ENCODE peak calls at places on chromosomes 1 and 21, in ten cellular contexts. N, K, U, L, D, X, B, J, C and E are unnamed samples.

GRCh38 chr1:32878183-32878582 is 7.5 kb upstream of the FNDC5 start:
- DNase-seq in N (no peak), K (no peak), U (peak), L (peak), D (peak), X (no peak), B (peak), J (no peak), C (no peak), E (no peak)

GRCh38 chr1:29586991-29587745 is 350.8 kb downstream of the PTPRU start:
- DNase-seq in N (no peak), K (no peak), U (peak), L (peak), D (no peak), X (no peak), B (no peak), J (no peak), C (no peak), E (no peak)

GRCh38 chr1:58575831-58576726 is 973 bp downstream of the TACSTD2 start:
- DNase-seq in N (no peak), K (no peak), U (no peak), L (no peak), D (no peak), X (no peak), B (no peak), J (no peak), C (no peak), E (peak)

GRCh38 chr1:62373221-62373620 is 54.0 kb upstream of the KANK4 start:
- DNase-seq in N (no peak), K (no peak), U (no peak), L (no peak), D (no peak), X (no peak), B (no peak), J (no peak), C (no peak), E (no peak)

GRCh38 chr21:34882719-34883131 is 166.4 kb downstream of the RUNX1 start:
- DNase-seq in N (no peak), K (no peak), U (peak), L (no peak), D (no peak), X (no peak), B (no peak), J (no peak), C (no peak), E (no peak)

GRCh38 chr1:100730130-100730529 is 10.6 kb downstream of the VCAM1 start:
- DNase-seq in N (no peak), K (no peak), U (peak), L (peak), D (no peak), X (no peak), B (peak), J (no peak), C (no peak), E (no peak)

GRCh38 chr1:30600706-30601105 is 122.7 kb downstream of the MATN1 start:
- DNase-seq in N (no peak), K (no peak), U (no peak), L (no peak), D (no peak), X (no peak), B (no peak), J (no peak), C (no peak), E (no peak)

GRCh38 chr1:206839857-206840256 is 25.6 kb upstream of the IL20 start:
- DNase-seq in N (no peak), K (peak), U (peak), L (peak), D (no peak), X (no peak), B (peak), J (no peak), C (peak), E (no peak)

GRCh38 chr1:181352695-181353094 is 130.6 kb upstream of the CACNA1E start:
- DNase-seq in N (no peak), K (no peak), U (no peak), L (no peak), D (no peak), X (no peak), B (no peak), J (no peak), C (no peak), E (no peak)

GRCh38 chr1:51302746-51303145 is 27.6 kb downstream of the TTC39A start:
- DNase-seq in N (no peak), K (no peak), U (no peak), L (no peak), D (no peak), X (no peak), B (no peak), J (no peak), C (no peak), E (no peak)

GRCh38 chr1:31754397-31754796 is 9.7 kb downstream of the ADGRB2 start:
- DNase-seq in N (no peak), K (no peak), U (no peak), L (no peak), D (no peak), X (no peak), B (no peak), J (no peak), C (no peak), E (no peak)

GRCh38 chr1:111851552-111851951 is 95.9 kb downstream of the DDX20 start:
- DNase-seq in N (no peak), K (no peak), U (no peak), L (no peak), D (no peak), X (no peak), B (no peak), J (no peak), C (no peak), E (no peak)

DNA sequence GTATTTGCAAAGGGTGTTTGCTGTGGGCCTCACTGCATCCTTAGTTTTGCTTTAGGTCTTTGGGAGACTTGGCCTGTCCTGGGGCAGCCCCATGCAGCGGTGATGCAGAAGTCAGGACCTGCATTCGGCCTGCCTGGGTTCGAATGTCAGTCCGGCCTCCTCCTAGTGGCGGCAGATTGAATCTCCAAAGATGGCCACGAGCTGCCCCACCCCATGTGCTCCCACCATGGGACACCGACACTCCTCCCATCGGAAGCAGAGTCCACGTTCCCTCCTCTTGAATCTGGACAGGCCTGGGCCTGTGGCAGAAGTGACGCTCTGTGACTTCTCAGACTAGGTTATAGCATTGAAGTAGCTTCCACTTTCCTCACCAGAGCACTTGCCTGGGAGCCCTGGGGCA is 16.3 kb upstream of the NPPB start:
- DNase-seq in N (no peak), K (no peak), U (no peak), L (no peak), D (no peak), X (no peak), B (no peak), J (no peak), C (no peak), E (no peak)
- TF ChIP-seq CTCF in N (no peak), K (no peak), U (no peak), L (no peak), D (no peak), X (no peak), B (no peak), J (no peak), C (no peak), E (no peak)

GRCh38 chr1:2404890-2405511 is 7.4 kb downstream of the PEX10 start:
- DNase-seq in N (peak), K (no peak), U (peak), L (peak), D (peak), X (no peak), B (no peak), J (no peak), C (no peak), E (no peak)

GRCh38 chr1:2407166-2407990 is 5.0 kb downstream of the PEX10 start:
- DNase-seq in N (no peak), K (no peak), U (no peak), L (no peak), D (peak), X (no peak), B (no peak), J (no peak), C (no peak), E (peak)

GRCh38 chr1:2407991-2408275 is 4.4 kb downstream of the PEX10 start:
- DNase-seq in N (no peak), K (no peak), U (no peak), L (no peak), D (no peak), X (no peak), B (no peak), J (no peak), C (no peak), E (no peak)

GRCh38 chr1:2405588-2406295 is 6.6 kb downstream of the PEX10 start:
- DNase-seq in N (no peak), K (no peak), U (peak), L (peak), D (peak), X (no peak), B (no peak), J (no peak), C (no peak), E (peak)

GRCh38 chr1:2406451-2407041 is 5.8 kb downstream of the PEX10 start:
- DNase-seq in N (no peak), K (no peak), U (no peak), L (no peak), D (peak), X (no peak), B (no peak), J (no peak), C (no peak), E (no peak)
- TF ChIP-seq CTCF in N (no peak), K (no peak), U (peak), L (no peak), D (no peak), X (no peak), B (peak), J (no peak), C (no peak), E (no peak)

DNA sequence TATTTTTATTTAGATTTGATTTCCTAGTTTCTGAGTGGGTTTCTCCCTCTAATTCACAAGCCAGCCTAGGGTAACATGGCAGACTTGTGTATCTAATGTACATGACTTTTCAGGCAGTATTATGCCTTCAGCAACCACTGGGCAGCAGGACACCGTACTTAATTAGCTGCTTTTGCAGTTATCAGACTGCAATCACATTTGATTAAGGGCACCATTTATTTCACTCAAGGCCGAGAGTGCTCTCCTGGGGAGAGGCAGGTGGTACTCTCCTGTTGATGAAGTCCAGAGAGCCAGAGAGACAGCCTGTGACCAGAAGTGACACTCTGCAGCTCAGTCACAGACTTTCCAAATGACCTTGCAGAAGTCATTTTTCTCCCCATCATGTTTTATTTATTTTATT is 18.7 kb downstream of the CYYR1 start:
- DNase-seq in N (no peak), K (no peak), U (no peak), L (no peak), D (no peak), X (no peak), B (no peak), J (no peak), C (no peak), E (no peak)
- TF ChIP-seq CTCF in N (no peak), K (no peak), U (no peak), L (no peak), D (no peak), X (no peak), B (no peak), J (no peak), C (no peak), E (no peak)

DNA sequence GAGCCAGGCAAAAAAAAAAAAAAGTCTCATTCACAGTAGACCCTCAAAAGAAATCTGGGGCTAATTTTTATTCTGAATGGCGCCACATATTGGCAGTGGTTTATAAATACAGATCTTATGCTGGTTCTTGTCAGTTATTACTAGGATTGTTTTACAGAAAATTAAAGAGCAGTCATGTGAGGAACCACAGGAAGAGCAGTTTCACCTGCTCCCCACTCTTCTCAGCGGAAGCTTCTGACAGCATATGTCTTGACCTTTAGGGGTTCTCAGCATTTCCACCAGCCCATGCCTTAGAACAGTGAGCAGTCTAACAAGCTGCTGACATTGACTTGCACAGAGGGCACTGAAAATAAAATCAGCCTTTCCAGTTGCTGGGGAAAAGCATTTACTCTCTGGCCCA is 144.4 kb downstream of the SYT2 start:
- DNase-seq in N (no peak), K (no peak), U (no peak), L (no peak), D (no peak), X (no peak), B (no peak), J (peak), C (no peak), E (no peak)
- TF ChIP-seq CTCF in N (no peak), K (no peak), U (no peak), L (no peak), D (no peak), X (no peak), B (no peak), J (peak), C (peak), E (no peak)

DNA sequence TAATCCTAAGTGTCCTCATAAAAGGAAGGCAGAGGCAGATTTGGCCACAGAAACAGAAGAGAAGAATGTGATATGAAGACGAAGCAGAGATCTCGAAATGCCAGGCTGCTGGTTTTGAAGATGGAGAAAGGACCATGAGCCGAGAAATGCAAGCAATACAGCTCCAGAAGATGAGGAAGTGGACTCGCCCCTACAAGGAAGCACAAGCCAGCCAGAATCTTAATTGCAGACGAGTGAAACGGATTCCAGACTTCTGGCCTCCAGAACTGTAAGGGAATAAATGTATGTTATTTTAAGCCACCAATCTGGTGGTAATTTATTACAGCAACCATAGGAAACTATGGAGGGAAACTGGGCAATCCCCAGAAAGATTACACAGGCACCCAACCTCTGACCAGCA is 24.1 kb downstream of the TARBP1 start:
- DNase-seq in N (no peak), K (no peak), U (no peak), L (no peak), D (no peak), X (no peak), B (no peak), J (no peak), C (no peak), E (no peak)
- TF ChIP-seq CTCF in N (no peak), K (no peak), U (no peak), L (no peak), D (no peak), X (no peak), B (no peak), J (no peak), C (no peak), E (no peak)